ENCODE peak calls at places on chromosome X, in nine cellular contexts. N is activated CD4-positive, alpha-beta T cell treated with anti-CD3 and anti-CD28 coated beads for 36 hours; I is T-helper 1 cell; V is NCI-H510A; L is nephron progenitor cell; M is fibroblast of mammary gland; O is stimulated activated CD8-positive, alpha-beta memory T cell treated with anti-CD3 and anti-CD28 coated beads, Interleukin-2, amount 100 ng/mL, for 48 hours; R is NCI-H460; X is D721Med. H is an unnamed sample.

GRCh38 chrX:86002076-86002896 is 45.1 kb downstream of the CHM start:
- DNase-seq in N (peak; percentile 7), I (no peak), V (peak; percentile 71), L (peak; percentile 64), M (peak; percentile 17), O (no peak), R (peak; percentile 31), X (no peak), H (peak; percentile 58)

GRCh38 chrX:150036181-150036580 is 97.9 kb upstream of the EOLA2 start:
- DNase-seq in N (no peak), I (no peak), V (no peak), L (no peak), M (peak; percentile 71), O (no peak), R (peak; percentile 43), X (no peak), H (peak; percentile 51)

GRCh38 chrX:120477453-120477852 is 8.4 kb upstream of the LAMP2 start:
- DNase-seq in N (no peak), I (no peak), V (no peak), L (no peak), M (no peak), O (no peak), R (no peak), X (no peak), H (no peak)

GRCh38 chrX:69060631-69061408 is 104.4 kb downstream of the PJA1 start:
- DNase-seq in N (no peak), I (no peak), V (no peak), L (peak; percentile 43), M (peak; percentile 50), O (no peak), R (no peak), X (no peak), H (peak; percentile 17)

GRCh38 chrX:107610667-107611066 is 17.6 kb upstream of the PRPS1 start:
- DNase-seq in N (no peak), I (no peak), V (no peak), L (no peak), M (no peak), O (no peak), R (no peak), X (no peak), H (no peak)

GRCh38 chrX:129823115-129823514 is 20.6 kb downstream of the ZDHHC9 start:
- DNase-seq in N (peak; percentile 65), I (peak; percentile 35), V (no peak), L (peak; percentile 30), M (peak; percentile 53), O (no peak), R (peak; percentile 39), X (no peak), H (no peak)

GRCh38 chrX:125203737-125204578 is 115.7 kb upstream of the TEX13C start:
- DNase-seq in N (peak; percentile 49), I (no peak), V (peak; percentile 9), L (peak; percentile 76), M (no peak), O (no peak), R (peak; percentile 53), X (no peak), H (no peak)

GRCh38 chrX:63713510-63713909 is 71.5 kb downstream of the ARHGEF9 start:
- DNase-seq in N (no peak), I (no peak), V (no peak), L (no peak), M (peak; percentile 2), O (no peak), R (no peak), X (no peak), H (no peak)

GRCh38 chrX:42752730-42753129 is 25.2 kb downstream of the PPP1R2C start:
- DNase-seq in N (no peak), I (no peak), V (no peak), L (no peak), M (no peak), O (no peak), R (no peak), X (no peak), H (no peak)

GRCh38 chrX:22486326-22486725 is 213.6 kb downstream of the CBLL2 start:
- DNase-seq in N (no peak), I (no peak), V (no peak), L (no peak), M (no peak), O (no peak), R (no peak), X (no peak), H (no peak)

GRCh38 chrX:118049713-118050112 is 66.9 kb downstream of the KLHL13 start:
- DNase-seq in N (no peak), I (no peak), V (no peak), L (no peak), M (peak; percentile 7), O (no peak), R (no peak), X (no peak), H (no peak)

GRCh38 chrX:3393581-3394111 is 47.2 kb upstream of the MXRA5 start:
- DNase-seq in N (no peak), I (no peak), V (no peak), L (no peak), M (peak; percentile 83), O (no peak), R (no peak), X (no peak), H (no peak)

GRCh38 chrX:114841051-114841450 is 176.4 kb downstream of the IL13RA2 start:
- DNase-seq in N (no peak), I (no peak), V (no peak), L (no peak), M (peak; percentile 18), O (no peak), R (no peak), X (no peak), H (no peak)

GRCh38 chrX:130295519-130296314 is 27.0 kb upstream of the ZNF280C start:
- DNase-seq in N (no peak), I (no peak), V (no peak), L (no peak), M (peak; percentile 41), O (no peak), R (no peak), X (no peak), H (no peak)

GRCh38 chrX:24498975-24499374 is 33.9 kb downstream of the PDK3 start:
- DNase-seq in N (no peak), I (no peak), V (no peak), L (no peak), M (peak; percentile 22), O (no peak), R (no peak), X (no peak), H (peak; percentile 26)

GRCh38 chrX:57528670-57529255 is 63.0 kb upstream of the ZXDB start:
- DNase-seq in N (peak; percentile 25), I (no peak), V (no peak), L (no peak), M (no peak), O (no peak), R (no peak), X (no peak), H (no peak)

GRCh38 chrX:22366166-22366702 is 93.5 kb downstream of the CBLL2 start:
- DNase-seq in N (no peak), I (no peak), V (no peak), L (no peak), M (peak; percentile 69), O (no peak), R (no peak), X (no peak), H (no peak)

GRCh38 chrX:147476008-147476407 is 435.7 kb upstream of the FMR1 start:
- DNase-seq in N (peak; percentile 8), I (no peak), V (no peak), L (peak; percentile 6), M (peak; percentile 1), O (no peak), R (peak; percentile 16), X (no peak), H (peak; percentile 3)

GRCh38 chrX:150324035-150324728 is 38.9 kb upstream of the MAMLD1 start:
- DNase-seq in N (no peak), I (no peak), V (no peak), L (no peak), M (peak; percentile 87), O (no peak), R (peak; percentile 5), X (no peak), H (peak; percentile 2)